ENCODE peak calls at places on chromosomes 11 and 22, in six cellular contexts. Z, H, W, N, F and A are unnamed samples.

GRCh38 chr11:63641727-63642126 is 27.5 kb upstream of the PLAAT3 start:
- DNase-seq in Z (no peak), H (no peak), W (peak), N (no peak), F (no peak), A (no peak)

GRCh38 chr11:71372693-71373657 is 75.2 kb downstream of the DHCR7 start:
- DNase-seq in Z (no peak), H (no peak), W (peak), N (peak), F (peak), A (no peak)

GRCh38 chr11:128361451-128362020 is 225.8 kb downstream of the ETS1 start:
- DNase-seq in Z (no peak), H (no peak), W (peak), N (no peak), F (peak), A (no peak)

GRCh38 chr11:60343094-60343704 is 16.1 kb downstream of the MS4A6E start:
- DNase-seq in Z (no peak), H (no peak), W (no peak), N (peak), F (peak), A (no peak)

GRCh38 chr11:80782135-80782885 is 1341.5 kb upstream of the TENM4 start:
- DNase-seq in Z (no peak), H (no peak), W (no peak), N (peak), F (no peak), A (peak)

GRCh38 chr11:70540196-70540595 is 141.9 kb downstream of the CTTN start:
- DNase-seq in Z (no peak), H (no peak), W (no peak), N (no peak), F (no peak), A (no peak)

GRCh38 chr11:34823197-34823596 is 93.0 kb downstream of the APIP start:
- DNase-seq in Z (no peak), H (no peak), W (no peak), N (no peak), F (no peak), A (no peak)

GRCh38 chr11:87081358-87081757 is 43.6 kb downstream of the TMEM135 start:
- DNase-seq in Z (no peak), H (no peak), W (no peak), N (no peak), F (no peak), A (no peak)

GRCh38 chr22:31950226-31950625 is 5.9 kb downstream of the YWHAH start:
- DNase-seq in Z (no peak), H (no peak), W (no peak), N (no peak), F (no peak), A (no peak)

GRCh38 chr22:46359362-46359761 is 23.8 kb downstream of the TRMU start:
- DNase-seq in Z (no peak), H (no peak), W (no peak), N (no peak), F (no peak), A (no peak)

GRCh38 chr22:20080445-20080775 is 369 bp downstream of the DGCR8 start:
- DNase-seq in Z (no peak), H (peak), W (peak), N (peak), F (peak), A (peak)

GRCh38 chr11:65380460-65381126 is 1.9 kb downstream of the SLC25A45 start:
- DNase-seq in Z (no peak), H (no peak), W (no peak), N (no peak), F (no peak), A (peak)

GRCh38 chr22:39943366-39943765 is 16.8 kb upstream of the TMA7B start:
- DNase-seq in Z (no peak), H (no peak), W (no peak), N (peak), F (no peak), A (peak)

GRCh38 chr11:70608568-70609314 is 210.4 kb downstream of the CTTN start:
- DNase-seq in Z (no peak), H (no peak), W (peak), N (peak), F (peak), A (no peak)

GRCh38 chr11:68416070-68416578 is 44.4 kb upstream of the PPP6R3 start:
- DNase-seq in Z (no peak), H (no peak), W (no peak), N (no peak), F (no peak), A (no peak)

GRCh38 chr22:23892626-23893445 is 1.3 kb upstream of the MIF start:
- DNase-seq in Z (no peak), H (no peak), W (no peak), N (no peak), F (no peak), A (no peak)

GRCh38 chr11:92413757-92414513 is 189.3 kb downstream of the FAT3 start:
- DNase-seq in Z (no peak), H (no peak), W (no peak), N (no peak), F (no peak), A (no peak)

GRCh38 chr11:132792341-132793140 is 739.8 kb downstream of the OPCML start:
- DNase-seq in Z (no peak), H (no peak), W (no peak), N (peak), F (no peak), A (peak)

GRCh38 chr22:39498368-39498767 is 3.7 kb upstream of the MIEF1 start:
- DNase-seq in Z (no peak), H (no peak), W (no peak), N (no peak), F (no peak), A (no peak)

GRCh38 chr11:119363874-119364590 is 17.5 kb downstream of the USP2 start:
- DNase-seq in Z (no peak), H (peak), W (no peak), N (peak), F (no peak), A (no peak)

GRCh38 chr11:69380451-69380901 is 86.5 kb downstream of the MYEOV start:
- DNase-seq in Z (no peak), H (no peak), W (no peak), N (no peak), F (no peak), A (no peak)

GRCh38 chr11:10351768-10352641 is 47.1 kb downstream of the ADM start:
- DNase-seq in Z (peak), H (peak), W (peak), N (peak), F (peak), A (peak)

GRCh38 chr22:47775686-47776085 is 1013.2 kb downstream of the TBC1D22A start:
- DNase-seq in Z (no peak), H (no peak), W (no peak), N (no peak), F (no peak), A (no peak)

GRCh38 chr11:15006139-15006759 is 34.1 kb upstream of the CALCA start:
- DNase-seq in Z (no peak), H (no peak), W (peak), N (peak), F (peak), A (peak)

DNA sequence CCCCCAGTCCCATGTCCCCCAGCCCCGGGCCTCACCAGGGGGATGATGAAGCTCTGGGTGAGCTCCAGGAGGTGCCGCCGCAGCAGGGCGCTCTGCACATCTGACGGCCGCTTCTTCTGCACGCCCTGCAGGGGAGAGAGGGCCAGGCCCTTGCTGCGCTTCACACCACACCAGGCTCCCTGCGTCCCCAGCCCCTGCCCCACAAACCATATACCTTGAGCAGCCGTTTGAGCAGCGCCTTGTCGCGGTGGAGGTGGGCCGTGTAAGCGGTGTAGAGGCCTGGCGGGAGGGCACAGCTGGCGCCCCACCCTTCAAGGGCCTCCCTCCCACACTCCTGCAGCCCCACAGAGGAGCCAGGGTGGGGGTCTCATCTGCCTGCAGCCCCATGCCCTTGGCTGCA is 6.2 kb upstream of the PLXNB2 start:
- DNase-seq in Z (no peak), H (no peak), W (no peak), N (no peak), F (no peak), A (no peak)
- H2BK5ac ChIP-seq in Z (no peak), H (no peak), W (no peak), N (no peak), F (no peak), A (no peak)

DNA sequence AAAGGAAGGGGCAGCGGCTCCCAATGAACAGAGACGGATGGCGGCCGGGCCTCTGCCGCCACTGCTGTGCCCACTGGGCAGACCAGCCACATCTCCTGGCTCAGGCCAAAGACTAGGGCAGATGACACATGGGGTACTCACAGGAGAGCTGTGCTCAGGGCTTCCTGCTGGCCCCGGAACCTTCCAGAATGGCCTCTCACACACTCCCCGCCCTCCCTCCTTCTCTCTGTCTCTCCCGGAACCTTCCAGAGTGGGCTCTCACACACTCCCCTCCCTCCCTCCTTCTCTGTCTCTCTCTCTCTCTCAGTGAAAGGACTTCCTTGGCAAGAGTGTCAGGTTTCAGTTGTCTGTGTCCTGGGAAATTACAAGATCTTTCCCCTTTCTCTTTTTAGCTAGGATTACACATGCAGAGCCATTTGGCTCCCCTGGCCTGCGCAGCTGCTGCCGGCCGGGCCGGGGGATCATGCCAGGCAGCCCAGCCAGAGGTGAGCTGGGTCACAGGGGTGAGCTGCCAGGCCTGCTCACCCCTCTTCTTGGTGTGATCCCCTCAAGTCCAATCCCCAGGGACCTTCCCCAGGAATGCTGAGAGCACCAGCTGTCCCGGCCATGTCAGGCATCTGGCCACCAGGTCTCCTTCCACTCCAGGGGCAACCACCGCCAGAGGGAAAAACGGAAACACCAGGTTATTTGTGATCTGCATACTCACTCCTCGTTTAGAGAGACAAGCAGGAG is 45.3 kb upstream of the ADA2 start:
- DNase-seq in Z (no peak), H (no peak), W (peak), N (peak), F (peak), A (peak)
- H2BK5ac ChIP-seq in Z (peak), H (peak), W (no peak), N (peak), F (no peak), A (no peak)

DNA sequence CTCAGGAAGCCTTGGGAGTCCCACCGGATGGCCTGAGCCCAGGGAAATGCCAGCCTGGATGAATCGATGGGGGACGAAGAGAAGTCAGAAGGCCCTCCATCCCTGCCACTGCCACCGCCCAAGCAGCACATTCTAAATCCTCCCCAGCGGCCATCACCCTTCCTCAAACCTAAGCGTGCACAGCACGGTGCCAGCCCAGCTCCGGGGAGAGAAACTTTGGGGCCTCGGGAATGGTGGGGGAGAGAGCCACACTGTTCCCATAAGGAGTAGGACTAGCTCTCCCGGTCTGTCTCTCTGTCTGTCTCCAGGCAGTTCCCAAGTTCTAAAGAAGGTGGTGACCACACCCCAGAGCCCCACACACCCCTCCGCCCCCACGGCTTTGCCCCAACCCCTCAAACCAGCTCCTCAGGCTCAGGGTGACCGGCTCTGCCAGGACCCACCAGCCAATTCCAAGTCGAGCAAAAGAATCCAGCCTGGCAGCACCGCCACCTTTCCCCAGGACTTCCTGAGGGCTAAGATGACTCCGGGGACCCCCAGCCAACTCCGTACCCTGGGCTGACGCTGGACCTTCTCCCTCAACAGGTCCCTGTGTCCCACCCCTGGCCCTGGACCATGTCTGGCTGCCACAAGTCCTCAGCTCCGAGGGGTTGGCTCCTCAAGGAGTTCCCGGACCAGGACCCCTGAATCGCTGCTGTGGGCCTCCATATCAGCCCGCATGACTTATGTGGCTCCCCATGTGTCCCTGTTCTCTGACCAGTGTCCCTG is 2.7 kb downstream of the AHNAK start:
- DNase-seq in Z (no peak), H (no peak), W (no peak), N (no peak), F (peak), A (no peak)
- H2BK5ac ChIP-seq in Z (no peak), H (peak), W (peak), N (no peak), F (peak), A (no peak)

GRCh38 chr22:36308880-36309279 is 55.9 kb downstream of the APOL1 start:
- DNase-seq in Z (no peak), H (no peak), W (no peak), N (no peak), F (no peak), A (no peak)

GRCh38 chr22:36303874-36304273 is 50.9 kb downstream of the APOL1 start:
- DNase-seq in Z (no peak), H (no peak), W (no peak), N (no peak), F (no peak), A (no peak)

GRCh38 chr22:36304429-36304828 is 51.5 kb downstream of the APOL1 start:
- DNase-seq in Z (no peak), H (no peak), W (peak), N (no peak), F (peak), A (no peak)

GRCh38 chr22:36305813-36306212 is 52.9 kb downstream of the APOL1 start:
- DNase-seq in Z (no peak), H (no peak), W (no peak), N (no peak), F (no peak), A (no peak)

GRCh38 chr22:36306227-36306626 is 53.3 kb downstream of the APOL1 start:
- DNase-seq in Z (no peak), H (no peak), W (no peak), N (no peak), F (no peak), A (no peak)
- H2BK5ac ChIP-seq in Z (no peak), H (peak), W (peak), N (no peak), F (no peak), A (no peak)

GRCh38 chr22:42892571-42893316 is 35.7 kb upstream of the ARFGAP3 start:
- DNase-seq in Z (no peak), H (no peak), W (no peak), N (no peak), F (no peak), A (no peak)

GRCh38 chr22:42889290-42889689 is 32.2 kb upstream of the ARFGAP3 start:
- DNase-seq in Z (no peak), H (no peak), W (no peak), N (no peak), F (no peak), A (no peak)

GRCh38 chr22:42892156-42892555 is 35.1 kb upstream of the ARFGAP3 start:
- DNase-seq in Z (no peak), H (no peak), W (no peak), N (no peak), F (no peak), A (no peak)

GRCh38 chr22:42891696-42892095 is 34.6 kb upstream of the ARFGAP3 start:
- DNase-seq in Z (no peak), H (no peak), W (no peak), N (no peak), F (no peak), A (no peak)

GRCh38 chr22:42891008-42891407 is 33.9 kb upstream of the ARFGAP3 start:
- DNase-seq in Z (no peak), H (no peak), W (no peak), N (no peak), F (no peak), A (no peak)
- H2BK5ac ChIP-seq in Z (no peak), H (no peak), W (no peak), N (no peak), F (no peak), A (no peak)